ENCODE peak calls at places on chromosomes 16 and 17, in seven cellular contexts. Z is heart left ventricle, S is esophagus muscularis mucosa, H is neural progenitor cell, X is GM23338, F is mammary epithelial cell, K is OCI-LY7. V is an unnamed sample.

GRCh38 chr17:34285304-34285792 is at the start of gene CCL11:
- DNase-seq in Z (no peak), S (no peak), H (no peak), X (no peak), F (no peak), K (no peak), V (no peak)

GRCh38 chr17:18362509-18363020 is 785 bp downstream of the SHMT1 start:
- DNase-seq in Z (peak), S (peak), H (peak), X (peak), F (peak), K (peak), V (peak)

GRCh38 chr16:56515665-56516064 is 4.2 kb downstream of the BBS2 start:
- DNase-seq in Z (no peak), S (no peak), H (no peak), X (no peak), F (no peak), K (no peak), V (no peak)

GRCh38 chr17:16942141-16943031 is 29.5 kb downstream of the TNFRSF13B start:
- DNase-seq in Z (no peak), S (no peak), H (no peak), X (no peak), F (no peak), K (no peak), V (no peak)

GRCh38 chr17:38564254-38564605 is 41.5 kb downstream of the SRCIN1 start:
- DNase-seq in Z (no peak), S (no peak), H (no peak), X (no peak), F (no peak), K (no peak), V (no peak)

GRCh38 chr16:63744077-63744874 is 1377.6 kb downstream of the CDH11 start:
- DNase-seq in Z (peak), S (no peak), H (no peak), X (no peak), F (no peak), K (no peak), V (no peak)

GRCh38 chr16:12141556-12141955 is 165.0 kb downstream of the SNX29 start:
- DNase-seq in Z (no peak), S (no peak), H (no peak), X (no peak), F (no peak), K (no peak), V (no peak)

GRCh38 chr17:66611397-66611796 is 223.5 kb upstream of the CACNG5 start:
- DNase-seq in Z (no peak), S (no peak), H (no peak), X (no peak), F (no peak), K (no peak), V (no peak)

GRCh38 chr17:17837966-17838962 is 1.5 kb upstream of the SREBF1 start:
- DNase-seq in Z (peak), S (no peak), H (peak), X (peak), F (peak), K (peak), V (peak)

GRCh38 chr16:75496546-75496945 is 1.3 kb upstream of the CHST6 start:
- DNase-seq in Z (no peak), S (no peak), H (no peak), X (no peak), F (no peak), K (no peak), V (no peak)

GRCh38 chr16:78749745-78750268 is 650.4 kb downstream of the WWOX start:
- DNase-seq in Z (no peak), S (no peak), H (no peak), X (no peak), F (no peak), K (peak), V (no peak)

GRCh38 chr17:63925615-63926014 is 6.5 kb downstream of the CD79B start:
- DNase-seq in Z (no peak), S (no peak), H (no peak), X (no peak), F (no peak), K (peak), V (no peak)

GRCh38 chr17:55320594-55321506 is 56.1 kb downstream of the HLF start:
- DNase-seq in Z (no peak), S (no peak), H (no peak), X (no peak), F (peak), K (no peak), V (no peak)
- TF ChIP-seq CTCF in Z (no peak), S (no peak), H (no peak), X (no peak), F (no peak), K (no peak), V (no peak)

GRCh38 chr17:74211929-74212261 is 1.5 kb upstream of the TTYH2 start:
- DNase-seq in Z (no peak), S (no peak), H (no peak), X (peak), F (peak), K (no peak), V (no peak)
- H3K27ac ChIP-seq in Z (peak), S (no peak), H (no peak), X (peak), F (no peak), K (peak), V (no peak)

GRCh38 chr17:28227278-28228108 is 91.5 kb upstream of the TMEM97 start:
- DNase-seq in Z (no peak), S (no peak), H (peak), X (peak), F (peak), K (no peak), V (peak)
- TF ChIP-seq CTCF in Z (no peak), S (no peak), H (peak), X (no peak), F (peak), K (no peak), V (no peak)

DNA sequence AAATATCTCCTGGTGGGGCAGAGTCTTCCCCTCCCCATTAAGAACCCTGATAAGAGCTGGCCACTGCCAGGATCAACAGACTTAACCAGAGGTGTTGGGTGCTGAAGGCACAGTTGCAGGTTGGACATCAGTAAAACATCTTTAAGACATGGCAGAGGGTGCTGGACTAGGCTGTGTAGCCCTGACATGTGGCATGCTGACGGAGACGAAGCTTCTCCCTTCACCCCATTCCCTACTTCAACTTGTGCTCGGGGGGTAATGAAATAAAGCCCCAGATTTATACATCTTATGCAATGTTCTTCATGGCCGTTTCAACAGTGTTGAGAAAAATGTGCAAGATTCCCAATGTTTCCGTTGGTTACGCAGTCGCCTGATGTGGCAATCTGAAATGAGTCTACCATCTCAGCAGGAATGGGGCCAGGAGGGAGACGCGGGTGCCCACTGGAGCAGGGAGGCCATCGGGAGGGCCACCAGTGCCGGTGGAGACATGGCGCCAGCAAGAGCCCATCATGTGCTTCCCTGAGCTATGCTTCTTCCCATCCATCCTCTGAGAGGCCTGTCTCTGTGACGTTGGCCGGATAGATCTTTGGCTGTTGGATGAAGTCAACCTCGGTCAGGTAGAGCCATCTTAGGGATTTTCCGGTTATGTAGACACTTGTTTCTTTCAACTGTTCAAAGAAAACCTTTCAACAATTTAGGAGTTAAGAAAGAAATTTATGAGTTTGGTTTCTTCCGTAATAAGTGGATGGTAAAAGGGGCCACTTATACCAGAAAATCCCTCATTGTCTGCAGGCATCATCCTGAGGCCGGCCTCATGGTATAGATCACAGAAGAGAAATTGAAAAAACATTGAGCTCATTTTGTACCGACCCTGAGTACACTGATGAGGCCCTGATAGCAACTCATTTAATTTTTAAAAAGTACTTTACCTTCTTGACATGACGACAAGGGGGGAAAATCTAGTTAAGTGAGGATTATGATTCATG is 6.4 kb downstream of the IRF8 start:
- DNase-seq in Z (no peak), S (no peak), H (no peak), X (no peak), F (no peak), K (no peak), V (no peak)
- H3K27ac ChIP-seq in Z (no peak), S (no peak), H (no peak), X (no peak), F (no peak), K (peak), V (no peak)

GRCh38 chr17:67656494-67657203 is 61.1 kb upstream of the NOL11 start:
- DNase-seq in Z (no peak), S (no peak), H (no peak), X (no peak), F (no peak), K (no peak), V (no peak)
- TF ChIP-seq CTCF in Z (no peak), S (no peak), H (no peak), X (no peak), F (no peak), K (no peak), V (no peak)

GRCh38 chr16:728890-729744 is 2.2 kb downstream of the HAGHL start:
- DNase-seq in Z (no peak), S (no peak), H (no peak), X (peak), F (no peak), K (no peak), V (no peak)
- H3K27ac ChIP-seq in Z (no peak), S (no peak), H (no peak), X (no peak), F (no peak), K (peak), V (no peak)

GRCh38 chr17:40177275-40177874 is at the start of gene RAPGEFL1:
- DNase-seq in Z (peak), S (peak), H (peak), X (peak), F (peak), K (no peak), V (peak)
- TF ChIP-seq CTCF in Z (no peak), S (no peak), H (no peak), X (no peak), F (no peak), K (no peak), V (no peak)

GRCh38 chr16:1745900-1746692 is 25.2 kb downstream of the NME3 start:
- DNase-seq in Z (no peak), S (no peak), H (no peak), X (peak), F (no peak), K (no peak), V (no peak)

GRCh38 chr16:1751946-1752345 is 19.4 kb downstream of the NME3 start:
- DNase-seq in Z (no peak), S (no peak), H (no peak), X (no peak), F (no peak), K (no peak), V (no peak)

GRCh38 chr16:1747934-1748333 is 23.4 kb downstream of the NME3 start:
- DNase-seq in Z (no peak), S (no peak), H (no peak), X (no peak), F (no peak), K (no peak), V (no peak)

GRCh38 chr16:1746693-1747195 is 24.6 kb downstream of the NME3 start:
- DNase-seq in Z (no peak), S (no peak), H (no peak), X (no peak), F (no peak), K (no peak), V (no peak)

GRCh38 chr16:1749152-1750117 is 21.9 kb downstream of the NME3 start:
- DNase-seq in Z (no peak), S (no peak), H (no peak), X (no peak), F (no peak), K (no peak), V (no peak)
- H3K27ac ChIP-seq in Z (no peak), S (no peak), H (no peak), X (no peak), F (no peak), K (no peak), V (no peak)

DNA sequence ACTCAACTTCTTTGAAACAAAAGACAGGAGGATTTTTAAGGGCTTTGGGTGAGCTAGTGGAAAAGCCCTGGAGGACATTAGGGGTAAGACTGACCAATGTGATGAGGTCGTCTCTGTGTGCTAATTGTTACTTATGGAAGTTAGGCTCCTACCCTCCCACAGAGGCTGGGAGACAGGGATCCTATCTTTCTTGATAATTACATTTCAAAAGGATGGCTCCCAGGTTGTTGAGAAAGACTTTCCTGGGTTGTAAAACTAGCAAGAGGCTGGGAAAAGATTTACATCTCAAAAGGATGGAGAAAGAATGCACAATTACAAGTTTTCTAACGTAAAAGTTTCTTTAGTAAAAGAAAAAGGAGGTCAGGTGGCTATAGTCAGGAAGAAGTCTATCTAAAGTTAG is 605.8 kb upstream of the GOT2 start:
- DNase-seq in Z (no peak), S (no peak), H (no peak), X (peak), F (no peak), K (no peak), V (no peak)
- TF ChIP-seq CTCF in Z (no peak), S (no peak), H (no peak), X (no peak), F (no peak), K (no peak), V (no peak)

V was measured in lung.